ENCODE peak calls at places on chromosomes 16 and 17, in eight cellular contexts. One of them, this sample, is unnamed.

GRCh38 chr17:61168506-61168905 is 231.1 kb upstream of the TBX2 start:
- DNase-seq in prostate gland: no peak
- DNase-seq in HepG2: no peak
- DNase-seq in GM23338: no peak
- DNase-seq in breast epithelium: no peak
- DNase-seq in sigmoid colon: no peak
- DNase-seq in HL-60: no peak
- DNase-seq in SK-N-SH: no peak
- DNase-seq in this sample: no peak

GRCh38 chr16:68272501-68273209 is 8.3 kb downstream of the SLC7A6 start:
- DNase-seq in sigmoid colon: no peak
- DNase-seq in breast epithelium: no peak
- DNase-seq in prostate gland: peak
- DNase-seq in GM23338: no peak
- DNase-seq in HL-60: no peak
- DNase-seq in SK-N-SH: no peak
- DNase-seq in HepG2: no peak
- DNase-seq in this sample: peak

GRCh38 chr17:65667656-65668055 is 106.2 kb upstream of the AXIN2 start:
- DNase-seq in SK-N-SH: no peak
- DNase-seq in prostate gland: no peak
- DNase-seq in HL-60: no peak
- DNase-seq in breast epithelium: no peak
- DNase-seq in sigmoid colon: no peak
- DNase-seq in GM23338: no peak
- DNase-seq in HepG2: no peak
- DNase-seq in this sample: no peak

GRCh38 chr17:45170976-45171337 is 9.3 kb downstream of the HEXIM2 start:
- DNase-seq in prostate gland: peak
- DNase-seq in sigmoid colon: peak
- DNase-seq in SK-N-SH: peak
- DNase-seq in breast epithelium: peak
- DNase-seq in GM23338: no peak
- DNase-seq in HepG2: no peak
- DNase-seq in HL-60: no peak
- DNase-seq in this sample: peak

GRCh38 chr17:58279016-58279671 is 1.6 kb downstream of the MPO start:
- DNase-seq in breast epithelium: no peak
- DNase-seq in HepG2: no peak
- DNase-seq in GM23338: peak
- DNase-seq in sigmoid colon: peak
- DNase-seq in HL-60: no peak
- DNase-seq in SK-N-SH: no peak
- DNase-seq in prostate gland: no peak
- DNase-seq in this sample: peak

GRCh38 chr17:20009302-20010098 is at the start of gene SPECC1:
- DNase-seq in HepG2: peak
- DNase-seq in GM23338: peak
- DNase-seq in prostate gland: peak
- DNase-seq in HL-60: peak
- DNase-seq in breast epithelium: peak
- DNase-seq in sigmoid colon: peak
- DNase-seq in SK-N-SH: peak
- DNase-seq in this sample: peak

GRCh38 chr17:66727634-66728570 is 107.0 kb upstream of the CACNG5 start:
- DNase-seq in HL-60: peak
- DNase-seq in HepG2: peak
- DNase-seq in prostate gland: peak
- DNase-seq in GM23338: peak
- DNase-seq in SK-N-SH: peak
- DNase-seq in sigmoid colon: peak
- DNase-seq in breast epithelium: peak
- DNase-seq in this sample: peak

GRCh38 chr16:51239196-51239595 is 88.1 kb upstream of the SALL1 start:
- DNase-seq in GM23338: no peak
- DNase-seq in sigmoid colon: no peak
- DNase-seq in HL-60: no peak
- DNase-seq in SK-N-SH: no peak
- DNase-seq in prostate gland: no peak
- DNase-seq in breast epithelium: no peak
- DNase-seq in HepG2: no peak
- DNase-seq in this sample: no peak

GRCh38 chr16:14362774-14363371 is 267.2 kb downstream of the PARN start:
- DNase-seq in prostate gland: no peak
- DNase-seq in HepG2: no peak
- DNase-seq in SK-N-SH: no peak
- DNase-seq in breast epithelium: no peak
- DNase-seq in GM23338: no peak
- DNase-seq in sigmoid colon: peak
- DNase-seq in HL-60: no peak
- DNase-seq in this sample: no peak

GRCh38 chr16:1917665-1918111 is 527 bp downstream of the HS3ST6 start:
- DNase-seq in sigmoid colon: no peak
- DNase-seq in breast epithelium: no peak
- DNase-seq in HL-60: no peak
- DNase-seq in HepG2: no peak
- DNase-seq in SK-N-SH: no peak
- DNase-seq in GM23338: peak
- DNase-seq in prostate gland: no peak
- DNase-seq in this sample: no peak

GRCh38 chr17:57372156-57372555 is 115.8 kb downstream of the MSI2 start:
- DNase-seq in GM23338: no peak
- DNase-seq in HL-60: no peak
- DNase-seq in sigmoid colon: no peak
- DNase-seq in breast epithelium: no peak
- DNase-seq in prostate gland: no peak
- DNase-seq in SK-N-SH: no peak
- DNase-seq in HepG2: peak
- DNase-seq in this sample: no peak

GRCh38 chr17:38352245-38353083 is 820 bp downstream of the SOCS7 start:
- DNase-seq in GM23338: peak
- DNase-seq in HL-60: no peak
- DNase-seq in breast epithelium: no peak
- DNase-seq in prostate gland: no peak
- DNase-seq in SK-N-SH: peak
- DNase-seq in sigmoid colon: no peak
- DNase-seq in HepG2: no peak
- DNase-seq in this sample: peak

GRCh38 chr16:66473654-66474519 is 46.8 kb downstream of the BEAN1 start:
- DNase-seq in SK-N-SH: no peak
- DNase-seq in sigmoid colon: peak
- DNase-seq in HL-60: no peak
- DNase-seq in prostate gland: no peak
- DNase-seq in breast epithelium: no peak
- DNase-seq in GM23338: no peak
- DNase-seq in HepG2: no peak
- DNase-seq in this sample: no peak

GRCh38 chr16:65713409-65713808 is 591.5 kb upstream of the CDH11 start:
- DNase-seq in SK-N-SH: no peak
- DNase-seq in HL-60: no peak
- DNase-seq in sigmoid colon: no peak
- DNase-seq in HepG2: no peak
- DNase-seq in prostate gland: no peak
- DNase-seq in GM23338: peak
- DNase-seq in breast epithelium: no peak
- DNase-seq in this sample: no peak

DNA sequence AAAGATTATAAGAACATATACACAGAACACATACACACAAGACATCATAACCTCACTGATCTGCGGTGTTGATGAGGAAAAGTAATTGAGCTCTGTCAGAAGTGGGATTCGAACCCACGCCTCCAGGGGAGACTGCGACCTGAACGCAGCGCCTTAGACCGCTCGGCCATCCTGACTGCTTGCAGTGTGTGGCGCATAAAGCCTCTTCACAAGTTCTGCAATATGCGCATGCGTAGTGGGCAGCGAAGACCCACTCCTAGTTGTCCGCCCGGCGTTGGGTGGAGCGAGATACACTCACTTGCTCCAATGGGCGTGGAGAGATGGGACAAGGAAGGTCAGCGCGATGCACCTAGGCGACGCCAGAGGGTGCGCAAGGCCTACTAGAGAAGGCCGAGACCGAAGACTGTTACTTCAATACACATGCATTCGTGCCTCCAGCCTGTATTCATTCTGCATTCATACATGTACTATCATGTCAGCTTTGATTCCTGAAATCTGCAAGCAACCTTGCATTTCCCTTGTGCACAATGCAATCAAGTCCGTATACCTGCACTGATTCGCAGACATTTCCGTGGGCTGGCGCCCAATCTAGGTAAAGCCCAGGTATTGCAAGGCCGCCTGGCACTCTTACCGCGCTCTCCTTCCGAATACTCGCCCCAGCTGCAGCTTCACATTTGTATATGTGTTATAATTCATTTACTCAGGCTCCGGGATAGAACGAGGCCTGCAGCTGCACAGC is 16.1 kb upstream of the PLLP start:
- DNase-seq in sigmoid colon: peak
- DNase-seq in SK-N-SH: peak
- DNase-seq in GM23338: peak
- DNase-seq in HL-60: peak
- DNase-seq in HepG2: peak
- DNase-seq in breast epithelium: peak
- DNase-seq in prostate gland: peak
- DNase-seq in this sample: peak
- TF ChIP-seq POLR2AphosphoS5 in sigmoid colon: peak
- TF ChIP-seq POLR2AphosphoS5 in SK-N-SH: no peak
- TF ChIP-seq POLR2AphosphoS5 in GM23338: no peak
- TF ChIP-seq POLR2AphosphoS5 in HL-60: no peak
- TF ChIP-seq POLR2AphosphoS5 in HepG2: no peak
- TF ChIP-seq POLR2AphosphoS5 in breast epithelium: peak
- TF ChIP-seq POLR2AphosphoS5 in prostate gland: peak
- TF ChIP-seq POLR2AphosphoS5 in this sample: peak

DNA sequence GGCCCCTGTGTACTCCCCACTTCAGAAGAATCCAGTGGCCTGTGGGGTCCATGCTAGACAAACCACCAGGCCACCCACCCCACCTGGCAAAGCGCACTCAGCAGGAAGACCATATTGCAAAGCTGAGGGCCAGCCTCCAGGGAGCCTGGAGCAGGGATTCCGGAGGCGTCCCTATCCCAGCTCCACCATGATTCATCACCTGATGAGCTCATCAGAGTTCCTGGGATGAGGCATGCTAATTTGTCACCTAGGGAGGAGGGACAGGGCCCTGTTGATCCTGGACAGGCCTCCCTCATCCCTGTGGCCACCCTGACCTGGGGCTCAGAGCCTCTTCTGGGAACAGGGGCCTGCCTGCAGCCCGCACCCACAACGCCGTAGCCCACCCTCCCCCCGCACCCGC is 131.6 kb upstream of the PLCG2 start:
- DNase-seq in HL-60: no peak
- DNase-seq in GM23338: peak
- DNase-seq in prostate gland: no peak
- DNase-seq in breast epithelium: no peak
- DNase-seq in HepG2: no peak
- DNase-seq in sigmoid colon: no peak
- DNase-seq in SK-N-SH: no peak
- DNase-seq in this sample: no peak
- TF ChIP-seq POLR2AphosphoS5 in HL-60: no peak
- TF ChIP-seq POLR2AphosphoS5 in GM23338: no peak
- TF ChIP-seq POLR2AphosphoS5 in prostate gland: no peak
- TF ChIP-seq POLR2AphosphoS5 in breast epithelium: no peak
- TF ChIP-seq POLR2AphosphoS5 in HepG2: no peak
- TF ChIP-seq POLR2AphosphoS5 in sigmoid colon: no peak
- TF ChIP-seq POLR2AphosphoS5 in SK-N-SH: no peak
- TF ChIP-seq POLR2AphosphoS5 in this sample: no peak

DNA sequence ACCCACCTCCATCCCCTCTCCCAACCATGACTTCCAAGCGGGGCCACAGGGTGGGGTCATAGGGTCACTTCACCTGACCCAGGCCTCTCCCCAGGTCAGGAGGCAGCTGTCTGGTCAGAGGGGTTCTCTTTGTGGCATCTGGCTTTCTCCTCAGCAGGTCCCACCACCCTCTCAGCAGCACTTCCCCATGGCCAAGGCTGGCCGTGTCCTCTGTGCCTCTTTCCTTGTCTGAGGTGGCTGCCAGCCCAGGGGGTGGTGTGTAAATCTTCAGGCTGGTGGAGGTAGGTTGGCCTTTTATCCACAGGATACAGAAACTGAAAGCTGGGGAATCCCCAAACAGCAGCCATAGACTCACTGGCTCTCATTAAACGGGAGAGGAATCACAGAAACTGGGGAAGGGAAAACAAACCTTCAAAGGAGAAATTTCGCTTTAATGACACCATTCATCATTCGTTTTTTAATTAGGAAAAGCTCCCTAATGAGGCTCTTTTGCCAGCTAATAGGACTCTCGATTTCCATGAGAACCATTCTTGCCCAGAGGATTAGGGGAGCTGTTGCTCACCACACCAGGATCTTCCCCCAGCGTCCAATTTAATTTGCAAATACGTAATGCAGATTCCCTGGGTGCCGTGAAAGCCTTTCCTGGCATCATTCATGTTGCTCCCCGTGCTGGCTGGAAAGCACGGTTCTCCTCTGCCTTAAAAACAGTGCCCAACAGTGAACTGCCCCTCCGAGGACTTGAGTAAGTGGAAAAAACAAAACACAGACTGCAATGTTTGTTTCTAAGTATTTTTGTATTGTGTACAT is 18.0 kb downstream of the C17orf75 start:
- DNase-seq in GM23338: no peak
- DNase-seq in breast epithelium: peak
- DNase-seq in prostate gland: peak
- DNase-seq in HepG2: no peak
- DNase-seq in sigmoid colon: no peak
- DNase-seq in HL-60: no peak
- DNase-seq in SK-N-SH: peak
- DNase-seq in this sample: peak
- TF ChIP-seq POLR2AphosphoS5 in GM23338: no peak
- TF ChIP-seq POLR2AphosphoS5 in breast epithelium: no peak
- TF ChIP-seq POLR2AphosphoS5 in prostate gland: peak
- TF ChIP-seq POLR2AphosphoS5 in HepG2: no peak
- TF ChIP-seq POLR2AphosphoS5 in sigmoid colon: no peak
- TF ChIP-seq POLR2AphosphoS5 in HL-60: no peak
- TF ChIP-seq POLR2AphosphoS5 in SK-N-SH: no peak
- TF ChIP-seq POLR2AphosphoS5 in this sample: no peak

DNA sequence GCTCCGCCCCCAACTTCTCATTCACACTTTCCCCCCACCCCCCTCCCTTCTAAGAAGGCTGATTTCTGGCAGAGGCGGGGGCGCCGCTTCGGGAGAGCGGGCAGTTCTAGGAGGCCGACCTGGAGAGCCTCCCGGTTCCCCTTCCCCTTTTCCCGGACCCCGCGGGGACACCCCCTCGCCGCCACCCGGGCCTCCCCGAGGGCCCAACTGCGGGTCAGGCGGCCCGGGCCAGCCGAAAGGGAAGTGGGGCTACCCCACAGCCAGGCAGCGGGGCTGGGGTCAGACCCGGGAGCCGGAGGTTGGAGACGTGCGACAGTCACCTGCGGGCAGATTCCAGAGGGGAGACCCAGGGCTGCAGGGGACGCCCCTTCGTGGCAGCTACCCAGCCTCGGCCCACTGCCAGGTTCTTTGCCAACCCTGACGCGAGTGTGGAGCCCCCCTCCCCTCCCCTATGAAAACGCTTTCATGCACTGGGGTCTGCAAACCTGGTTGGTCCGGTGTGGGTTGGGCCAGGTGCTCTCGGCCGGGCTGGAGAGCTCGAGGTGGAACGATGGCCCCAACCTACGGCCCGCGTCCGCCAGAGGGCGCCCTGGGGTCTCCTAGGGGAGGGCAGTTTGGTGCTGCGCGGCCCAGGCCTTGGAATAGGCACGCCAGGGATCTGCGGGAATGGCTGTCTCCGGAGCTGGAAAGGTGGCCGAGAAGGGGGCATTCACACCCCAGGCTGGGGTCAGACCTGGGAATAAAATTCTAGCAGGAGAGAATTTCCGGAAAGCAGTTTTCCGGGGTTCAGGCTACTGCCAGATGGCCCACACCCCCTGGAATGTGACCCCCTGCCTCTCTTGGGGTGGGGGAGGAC is 722 bp upstream of the SOCS3 start:
- DNase-seq in GM23338: peak
- DNase-seq in HL-60: peak
- DNase-seq in HepG2: peak
- DNase-seq in sigmoid colon: peak
- DNase-seq in breast epithelium: peak
- DNase-seq in prostate gland: peak
- DNase-seq in SK-N-SH: peak
- DNase-seq in this sample: peak
- TF ChIP-seq POLR2AphosphoS5 in GM23338: no peak
- TF ChIP-seq POLR2AphosphoS5 in HL-60: no peak
- TF ChIP-seq POLR2AphosphoS5 in HepG2: no peak
- TF ChIP-seq POLR2AphosphoS5 in sigmoid colon: peak
- TF ChIP-seq POLR2AphosphoS5 in breast epithelium: peak
- TF ChIP-seq POLR2AphosphoS5 in prostate gland: peak
- TF ChIP-seq POLR2AphosphoS5 in SK-N-SH: no peak
- TF ChIP-seq POLR2AphosphoS5 in this sample: no peak